ENCODE peak calls at places on chromosomes 1 and 21, in four cellular contexts. W is A549, D is HepG2, E is GM12878. L is an unnamed sample.

GRCh38 chr1:27522860-27523665 is 33.1 kb upstream of the WASF2 start:
- DNase-seq in E (no peak), W (peak), D (peak), L (no peak)

GRCh38 chr21:21003701-21004100 is 5.5 kb downstream of the NCAM2 start:
- DNase-seq in E (no peak), W (peak), D (peak), L (peak)

GRCh38 chr1:181647314-181648035 is 164.2 kb downstream of the CACNA1E start:
- DNase-seq in W (no peak), D (no peak), E (no peak), L (no peak)

GRCh38 chr1:53254011-53254640 is 15.8 kb upstream of the MAGOH start:
- DNase-seq in D (no peak), E (no peak), W (no peak), L (no peak)

GRCh38 chr1:6245086-6245868 is 1.3 kb downstream of the HES3 start:
- DNase-seq in D (peak), W (peak), E (no peak), L (peak)

GRCh38 chr1:41418868-41419583 is 57.8 kb downstream of the FOXO6 start:
- DNase-seq in W (peak), D (peak), E (no peak), L (no peak)

GRCh38 chr1:82153282-82153630 is 352.5 kb downstream of the ADGRL2 start:
- DNase-seq in D (no peak), W (no peak), E (no peak), L (no peak)

GRCh38 chr1:227335587-227336020 is 17.3 kb upstream of the CDC42BPA start:
- DNase-seq in E (no peak), D (no peak), W (no peak), L (no peak)

GRCh38 chr1:184792450-184792969 is 37.9 kb upstream of the EDEM3 start:
- DNase-seq in D (peak), E (no peak), W (peak), L (no peak)

GRCh38 chr1:112337028-112337531 is 58.9 kb upstream of the CTTNBP2NL start:
- DNase-seq in W (peak), D (peak), E (no peak), L (peak)

GRCh38 chr1:187336769-187337168 is 508.0 kb downstream of the PLA2G4A start:
- DNase-seq in E (no peak), D (no peak), W (no peak), L (no peak)

GRCh38 chr1:190179817-190180216 is 297.8 kb downstream of the BRINP3 start:
- DNase-seq in D (peak), W (peak), E (no peak), L (no peak)

GRCh38 chr1:226201029-226201593 is 14.6 kb upstream of the ACBD3 start:
- DNase-seq in E (no peak), D (no peak), W (peak), L (no peak)

GRCh38 chr1:212132040-212132439 is 96.5 kb downstream of the DTL start:
- DNase-seq in E (no peak), D (no peak), W (no peak), L (no peak)

GRCh38 chr1:212125654-212126053 is 90.1 kb downstream of the DTL start:
- DNase-seq in E (no peak), D (no peak), W (no peak), L (no peak)

GRCh38 chr1:212129781-212130180 is 94.2 kb downstream of the DTL start:
- DNase-seq in W (no peak), D (no peak), E (no peak), L (no peak)

GRCh38 chr1:212124891-212125582 is 89.5 kb downstream of the DTL start:
- DNase-seq in W (no peak), D (no peak), E (no peak), L (no peak)

GRCh38 chr1:212127219-212127618 is 91.7 kb downstream of the DTL start:
- DNase-seq in E (no peak), D (no peak), W (no peak), L (no peak)
- TF ChIP-seq PBX3 in E (no peak), D (no peak), W (no peak), L (no peak)

GRCh38 chr1:155569988-155570592 is 7.5 kb upstream of the ASH1L start:
- DNase-seq in W (peak), D (no peak), E (no peak), L (no peak)
- TF ChIP-seq PBX3 in W (no peak), D (no peak), E (no peak), L (no peak)

GRCh38 chr1:204336642-204337041 is 23.1 kb downstream of the PLEKHA6 start:
- DNase-seq in D (no peak), W (no peak), E (no peak), L (no peak)
- TF ChIP-seq PBX3 in D (no peak), W (no peak), E (no peak), L (no peak)

GRCh38 chr1:209875510-209875909 is 47.7 kb downstream of the UTP25 start:
- DNase-seq in E (no peak), D (peak), W (peak), L (no peak)
- TF ChIP-seq PBX3 in E (no peak), D (no peak), W (no peak), L (no peak)

DNA sequence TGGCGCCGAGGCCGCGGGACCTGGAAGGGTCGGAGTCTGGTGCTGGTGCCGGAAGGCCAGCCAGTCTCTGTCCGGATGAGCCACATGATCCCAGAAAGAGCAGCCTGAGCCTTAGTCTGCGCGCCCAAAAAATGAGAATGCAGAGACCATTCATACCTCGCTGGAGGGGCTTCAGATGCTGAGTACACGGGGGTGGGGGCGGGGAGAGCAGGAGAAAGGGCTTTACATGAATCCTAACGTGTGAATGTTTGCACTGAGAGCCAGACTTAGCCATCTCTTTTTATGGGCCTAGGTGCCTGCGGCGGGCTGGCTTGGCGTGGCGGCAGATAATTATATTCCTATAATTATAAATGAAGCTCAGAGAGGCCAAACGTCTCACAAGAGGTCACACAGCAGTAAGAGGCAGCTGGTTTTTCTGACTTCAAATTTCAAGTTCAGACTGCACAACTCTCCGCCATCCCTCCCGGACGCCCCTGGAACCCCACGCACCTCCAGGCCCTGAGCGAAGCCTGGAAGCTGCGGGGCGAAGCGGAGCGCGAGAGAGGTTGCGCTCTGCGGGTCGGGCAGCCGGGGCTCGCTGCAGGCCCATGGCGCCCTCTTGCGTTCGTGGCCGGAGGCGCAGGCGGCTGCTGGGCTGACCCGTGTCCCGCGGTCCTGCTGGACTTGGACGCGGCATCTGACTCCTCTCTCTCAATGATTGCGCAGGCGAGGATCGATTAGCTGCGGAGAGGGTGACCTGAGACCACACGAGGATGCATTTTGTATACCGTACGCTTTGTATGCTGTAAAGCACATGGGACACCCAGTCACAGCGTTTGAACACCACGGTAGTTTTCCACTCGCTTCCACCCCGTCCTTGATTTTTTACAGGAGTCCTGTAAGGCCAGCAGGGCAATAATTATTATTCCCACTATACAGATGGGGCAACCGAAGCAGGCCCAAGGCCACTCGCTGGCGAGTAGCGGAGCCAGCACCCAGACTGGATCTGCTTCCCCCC is 272.5 kb downstream of the FOXD2 start:
- DNase-seq in E (no peak), W (peak), D (peak), L (peak)
- TF ChIP-seq PBX3 in E (no peak), W (no peak), D (no peak), L (no peak)

GRCh38 chr1:2272686-2273400 is 44.7 kb downstream of the SKI start:
- DNase-seq in D (no peak), W (no peak), E (no peak), L (no peak)

GRCh38 chr1:2274968-2275475 is 46.9 kb downstream of the SKI start:
- DNase-seq in D (no peak), E (no peak), W (no peak), L (no peak)

GRCh38 chr1:2274231-2274967 is 46.3 kb downstream of the SKI start:
- DNase-seq in E (no peak), D (no peak), W (no peak), L (no peak)

GRCh38 chr1:2271841-2272655 is 43.9 kb downstream of the SKI start:
- DNase-seq in E (no peak), W (no peak), D (no peak), L (no peak)

DNA sequence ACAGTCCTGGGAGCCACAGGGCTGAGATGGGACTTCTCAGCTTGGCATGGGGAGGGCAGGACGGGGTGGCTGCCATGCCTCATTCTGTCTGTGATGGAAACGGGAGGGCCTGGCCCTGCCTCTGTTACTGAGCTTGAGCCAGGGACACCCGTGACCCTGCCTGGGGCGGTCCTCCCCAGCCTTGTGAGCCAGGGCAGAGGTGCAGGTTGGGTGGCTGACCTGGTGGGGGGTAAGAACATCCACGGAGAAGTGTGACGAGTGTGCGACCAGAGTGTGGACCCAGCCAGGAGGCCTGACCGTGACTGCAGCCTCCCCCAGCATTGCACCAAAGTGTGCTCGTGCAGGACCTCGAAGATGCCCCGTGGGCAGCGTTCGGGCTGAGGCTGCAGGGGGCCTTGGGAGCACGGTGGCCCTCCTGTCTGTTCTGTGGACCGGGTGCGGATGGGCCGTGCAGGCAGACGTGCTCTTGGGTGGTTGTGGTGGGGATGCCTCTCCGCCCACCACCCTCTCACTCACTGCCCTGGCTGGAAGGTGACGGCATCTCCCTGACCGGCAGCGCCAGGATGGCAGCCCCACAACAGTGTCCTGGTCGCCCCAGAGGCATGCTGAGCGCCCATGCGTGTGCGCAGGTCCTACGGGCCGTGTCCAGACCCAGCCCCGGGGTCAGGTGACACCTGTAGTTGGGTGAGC is 45.4 kb downstream of the SKI start:
- DNase-seq in D (no peak), W (no peak), E (no peak), L (no peak)
- TF ChIP-seq PBX3 in D (no peak), W (no peak), E (no peak), L (no peak)

GRCh38 chr1:28915036-28915895 is 897 bp downstream of the EPB41 start:
- DNase-seq in D (peak), W (peak), E (no peak), L (peak)
- TF ChIP-seq PBX3 in D (no peak), W (no peak), E (no peak), L (no peak)

DNA sequence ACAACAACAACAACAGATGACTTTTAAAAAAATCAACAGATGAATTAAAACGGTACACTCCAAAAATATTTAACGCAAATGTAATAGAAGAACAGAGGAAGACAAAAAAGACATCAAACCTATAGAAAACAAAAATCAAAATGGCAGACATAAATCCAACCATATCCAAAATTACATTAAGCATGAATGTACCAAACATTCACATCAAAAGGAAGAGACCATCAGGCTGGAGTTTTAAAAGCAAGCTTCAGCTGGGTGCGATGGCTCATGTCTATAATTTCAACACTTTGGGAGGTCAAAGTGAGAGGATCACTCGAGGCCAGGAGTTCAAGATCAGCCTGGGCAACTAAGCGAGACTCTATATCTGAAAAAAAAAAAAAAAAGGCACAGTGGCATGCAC is 116.2 kb downstream of the SMYD3 start:
- DNase-seq in D (no peak), W (no peak), E (no peak), L (no peak)
- TF ChIP-seq PBX3 in D (no peak), W (no peak), E (no peak), L (no peak)

DNA sequence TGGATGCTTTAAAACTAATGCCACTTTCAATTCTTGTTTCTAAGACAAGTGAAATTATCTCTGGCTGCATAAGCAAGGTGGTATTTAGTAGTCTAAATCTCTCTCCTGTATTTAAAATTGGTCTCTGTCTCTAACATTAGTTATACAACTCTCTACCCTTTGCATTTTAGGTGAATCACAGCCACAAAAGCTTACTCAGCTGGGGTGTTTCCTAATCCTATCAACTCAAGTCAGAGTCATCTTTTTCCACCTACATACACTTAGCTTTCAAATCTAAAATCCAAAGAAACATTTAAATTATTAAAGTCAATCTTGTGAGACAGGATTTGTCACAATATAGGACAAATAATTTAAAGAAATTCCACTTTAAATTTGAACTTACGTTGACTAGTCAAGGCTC is 255.1 kb upstream of the CXADR start:
- DNase-seq in E (no peak), W (no peak), D (no peak), L (no peak)
- TF ChIP-seq PBX3 in E (no peak), W (no peak), D (no peak), L (no peak)

GRCh38 chr21:22476726-22477646 is 1478.8 kb downstream of the NCAM2 start:
- DNase-seq in D (no peak), W (no peak), E (no peak), L (no peak)
- TF ChIP-seq PBX3 in D (no peak), W (no peak), E (no peak), L (no peak)